ENCODE peak calls at places on chromosomes 6 and 20, in nine cellular contexts. One of them, this sample, is unnamed.

GRCh38 chr6:52233975-52234823 is 10.1 kb downstream of the IL17F start:
- DNase-seq in AG04450: peak
- DNase-seq in mesothelial cell of epicardium: no peak
- DNase-seq in cardiac muscle cell: peak
- DNase-seq in CD4-positive, alpha-beta T cell: no peak
- DNase-seq in B cell: no peak
- DNase-seq in fibroblast of the aortic adventitia: peak
- DNase-seq in HCT116: peak
- DNase-seq in left lung: no peak
- DNase-seq in this sample: peak

GRCh38 chr6:43911354-43911624 is 141.3 kb downstream of the VEGFA start:
- DNase-seq in AG04450: no peak
- DNase-seq in B cell: no peak
- DNase-seq in mesothelial cell of epicardium: no peak
- DNase-seq in left lung: no peak
- DNase-seq in CD4-positive, alpha-beta T cell: no peak
- DNase-seq in fibroblast of the aortic adventitia: no peak
- DNase-seq in HCT116: no peak
- DNase-seq in cardiac muscle cell: no peak
- DNase-seq in this sample: no peak

GRCh38 chr20:31569163-31570020 is 35.7 kb upstream of the ID1 start:
- DNase-seq in mesothelial cell of epicardium: peak
- DNase-seq in AG04450: no peak
- DNase-seq in cardiac muscle cell: peak
- DNase-seq in fibroblast of the aortic adventitia: peak
- DNase-seq in CD4-positive, alpha-beta T cell: peak
- DNase-seq in left lung: no peak
- DNase-seq in HCT116: no peak
- DNase-seq in B cell: peak
- DNase-seq in this sample: peak

GRCh38 chr20:62598761-62599194 is 43.5 kb upstream of the SLCO4A1 start:
- DNase-seq in fibroblast of the aortic adventitia: no peak
- DNase-seq in HCT116: peak
- DNase-seq in B cell: no peak
- DNase-seq in mesothelial cell of epicardium: no peak
- DNase-seq in left lung: peak
- DNase-seq in CD4-positive, alpha-beta T cell: no peak
- DNase-seq in AG04450: no peak
- DNase-seq in cardiac muscle cell: no peak
- DNase-seq in this sample: peak

GRCh38 chr20:37643400-37643799 is 50.4 kb upstream of the CTNNBL1 start:
- DNase-seq in left lung: no peak
- DNase-seq in fibroblast of the aortic adventitia: peak
- DNase-seq in cardiac muscle cell: no peak
- DNase-seq in mesothelial cell of epicardium: no peak
- DNase-seq in B cell: no peak
- DNase-seq in HCT116: no peak
- DNase-seq in AG04450: no peak
- DNase-seq in CD4-positive, alpha-beta T cell: no peak
- DNase-seq in this sample: no peak

GRCh38 chr20:37155987-37156386 is 23.1 kb upstream of the RPN2 start:
- DNase-seq in fibroblast of the aortic adventitia: no peak
- DNase-seq in B cell: no peak
- DNase-seq in HCT116: no peak
- DNase-seq in CD4-positive, alpha-beta T cell: no peak
- DNase-seq in mesothelial cell of epicardium: no peak
- DNase-seq in left lung: no peak
- DNase-seq in AG04450: no peak
- DNase-seq in cardiac muscle cell: no peak
- DNase-seq in this sample: no peak

GRCh38 chr6:54366647-54367327 is 58.5 kb downstream of the TINAG start:
- DNase-seq in left lung: no peak
- DNase-seq in B cell: no peak
- DNase-seq in AG04450: no peak
- DNase-seq in CD4-positive, alpha-beta T cell: no peak
- DNase-seq in mesothelial cell of epicardium: no peak
- DNase-seq in HCT116: peak
- DNase-seq in cardiac muscle cell: peak
- DNase-seq in fibroblast of the aortic adventitia: peak
- DNase-seq in this sample: no peak

GRCh38 chr6:15595461-15596173 is 67.2 kb downstream of the DTNBP1 start:
- DNase-seq in left lung: no peak
- DNase-seq in AG04450: no peak
- DNase-seq in cardiac muscle cell: peak
- DNase-seq in CD4-positive, alpha-beta T cell: no peak
- DNase-seq in B cell: no peak
- DNase-seq in HCT116: no peak
- DNase-seq in mesothelial cell of epicardium: no peak
- DNase-seq in fibroblast of the aortic adventitia: peak
- DNase-seq in this sample: peak

GRCh38 chr20:62426678-62427077 is 661 bp downstream of the RBBP8NL start:
- DNase-seq in fibroblast of the aortic adventitia: no peak
- DNase-seq in AG04450: no peak
- DNase-seq in left lung: no peak
- DNase-seq in mesothelial cell of epicardium: peak
- DNase-seq in CD4-positive, alpha-beta T cell: no peak
- DNase-seq in cardiac muscle cell: no peak
- DNase-seq in HCT116: no peak
- DNase-seq in B cell: no peak
- DNase-seq in this sample: no peak

GRCh38 chr20:44837949-44838348 is 27.6 kb upstream of the RIMS4 start:
- DNase-seq in left lung: no peak
- DNase-seq in CD4-positive, alpha-beta T cell: no peak
- DNase-seq in cardiac muscle cell: no peak
- DNase-seq in fibroblast of the aortic adventitia: no peak
- DNase-seq in B cell: no peak
- DNase-seq in AG04450: no peak
- DNase-seq in mesothelial cell of epicardium: no peak
- DNase-seq in HCT116: no peak
- DNase-seq in this sample: no peak

GRCh38 chr6:14059791-14060436 is 57.7 kb upstream of the CD83 start:
- DNase-seq in mesothelial cell of epicardium: no peak
- DNase-seq in AG04450: no peak
- DNase-seq in left lung: no peak
- DNase-seq in HCT116: no peak
- DNase-seq in B cell: no peak
- DNase-seq in CD4-positive, alpha-beta T cell: no peak
- DNase-seq in cardiac muscle cell: no peak
- DNase-seq in fibroblast of the aortic adventitia: no peak
- DNase-seq in this sample: peak

GRCh38 chr20:45115829-45116228 is 855 bp upstream of the WFDC5 start:
- DNase-seq in left lung: no peak
- DNase-seq in AG04450: no peak
- DNase-seq in fibroblast of the aortic adventitia: no peak
- DNase-seq in HCT116: no peak
- DNase-seq in mesothelial cell of epicardium: no peak
- DNase-seq in cardiac muscle cell: no peak
- DNase-seq in CD4-positive, alpha-beta T cell: no peak
- DNase-seq in B cell: no peak
- DNase-seq in this sample: no peak

GRCh38 chr6:46734867-46735719 is at the start of gene PLA2G7:
- DNase-seq in AG04450: no peak
- DNase-seq in mesothelial cell of epicardium: peak
- DNase-seq in CD4-positive, alpha-beta T cell: no peak
- DNase-seq in B cell: no peak
- DNase-seq in cardiac muscle cell: peak
- DNase-seq in HCT116: no peak
- DNase-seq in left lung: peak
- DNase-seq in fibroblast of the aortic adventitia: peak
- DNase-seq in this sample: peak

GRCh38 chr20:7926323-7926722 is 13.9 kb downstream of the HAO1 start:
- DNase-seq in B cell: no peak
- DNase-seq in AG04450: no peak
- DNase-seq in HCT116: no peak
- DNase-seq in cardiac muscle cell: no peak
- DNase-seq in CD4-positive, alpha-beta T cell: no peak
- DNase-seq in mesothelial cell of epicardium: no peak
- DNase-seq in fibroblast of the aortic adventitia: no peak
- DNase-seq in left lung: no peak
- DNase-seq in this sample: no peak

GRCh38 chr20:51586005-51586440 is 43.5 kb upstream of the NFATC2 start:
- DNase-seq in left lung: no peak
- DNase-seq in cardiac muscle cell: peak
- DNase-seq in B cell: no peak
- DNase-seq in AG04450: no peak
- DNase-seq in fibroblast of the aortic adventitia: peak
- DNase-seq in mesothelial cell of epicardium: no peak
- DNase-seq in CD4-positive, alpha-beta T cell: no peak
- DNase-seq in HCT116: peak
- DNase-seq in this sample: peak

GRCh38 chr6:19587238-19587942 is 249.8 kb upstream of the ID4 start:
- DNase-seq in CD4-positive, alpha-beta T cell: no peak
- DNase-seq in mesothelial cell of epicardium: no peak
- DNase-seq in B cell: no peak
- DNase-seq in AG04450: no peak
- DNase-seq in cardiac muscle cell: no peak
- DNase-seq in left lung: no peak
- DNase-seq in HCT116: no peak
- DNase-seq in fibroblast of the aortic adventitia: no peak
- DNase-seq in this sample: no peak

GRCh38 chr6:55643868-55644267 is 64.9 kb upstream of the HMGCLL1 start:
- DNase-seq in mesothelial cell of epicardium: no peak
- DNase-seq in fibroblast of the aortic adventitia: peak
- DNase-seq in HCT116: no peak
- DNase-seq in CD4-positive, alpha-beta T cell: no peak
- DNase-seq in cardiac muscle cell: peak
- DNase-seq in AG04450: no peak
- DNase-seq in B cell: no peak
- DNase-seq in left lung: no peak
- DNase-seq in this sample: no peak

GRCh38 chr6:11002176-11002575 is 41.9 kb downstream of the ELOVL2 start:
- DNase-seq in cardiac muscle cell: no peak
- DNase-seq in B cell: no peak
- DNase-seq in mesothelial cell of epicardium: no peak
- DNase-seq in CD4-positive, alpha-beta T cell: no peak
- DNase-seq in AG04450: no peak
- DNase-seq in left lung: no peak
- DNase-seq in HCT116: no peak
- DNase-seq in fibroblast of the aortic adventitia: no peak
- DNase-seq in this sample: no peak

GRCh38 chr20:42795399-42795798 is 394.3 kb downstream of the PTPRT start:
- DNase-seq in cardiac muscle cell: no peak
- DNase-seq in mesothelial cell of epicardium: no peak
- DNase-seq in left lung: peak
- DNase-seq in AG04450: no peak
- DNase-seq in CD4-positive, alpha-beta T cell: no peak
- DNase-seq in fibroblast of the aortic adventitia: no peak
- DNase-seq in B cell: no peak
- DNase-seq in HCT116: no peak
- DNase-seq in this sample: no peak

GRCh38 chr6:24951831-24952299 is 16.1 kb upstream of the RIPOR2 start:
- DNase-seq in fibroblast of the aortic adventitia: no peak
- DNase-seq in CD4-positive, alpha-beta T cell: peak
- DNase-seq in AG04450: no peak
- DNase-seq in cardiac muscle cell: no peak
- DNase-seq in B cell: no peak
- DNase-seq in left lung: no peak
- DNase-seq in mesothelial cell of epicardium: no peak
- DNase-seq in HCT116: no peak
- DNase-seq in this sample: no peak

GRCh38 chr6:88866856-88867255 is 96.6 kb downstream of the RNGTT start:
- DNase-seq in left lung: no peak
- DNase-seq in fibroblast of the aortic adventitia: peak
- DNase-seq in CD4-positive, alpha-beta T cell: no peak
- DNase-seq in HCT116: no peak
- DNase-seq in cardiac muscle cell: no peak
- DNase-seq in B cell: no peak
- DNase-seq in mesothelial cell of epicardium: no peak
- DNase-seq in AG04450: no peak
- DNase-seq in this sample: no peak

GRCh38 chr6:157823001-157823522 is at the start of gene SNX9:
- DNase-seq in fibroblast of the aortic adventitia: peak
- DNase-seq in left lung: peak
- DNase-seq in cardiac muscle cell: peak
- DNase-seq in mesothelial cell of epicardium: peak
- DNase-seq in AG04450: no peak
- DNase-seq in HCT116: peak
- DNase-seq in B cell: peak
- DNase-seq in CD4-positive, alpha-beta T cell: peak
- DNase-seq in this sample: peak
- TF ChIP-seq CTCF in fibroblast of the aortic adventitia: no peak
- TF ChIP-seq CTCF in left lung: no peak
- TF ChIP-seq CTCF in cardiac muscle cell: no peak
- TF ChIP-seq CTCF in mesothelial cell of epicardium: no peak
- TF ChIP-seq CTCF in AG04450: no peak
- TF ChIP-seq CTCF in HCT116: no peak
- TF ChIP-seq CTCF in B cell: no peak
- TF ChIP-seq CTCF in CD4-positive, alpha-beta T cell: no peak
- TF ChIP-seq CTCF in this sample: no peak

GRCh38 chr6:63525186-63525878 is 46.9 kb upstream of the LOC128125822 start:
- DNase-seq in CD4-positive, alpha-beta T cell: no peak
- DNase-seq in B cell: no peak
- DNase-seq in HCT116: peak
- DNase-seq in AG04450: no peak
- DNase-seq in fibroblast of the aortic adventitia: no peak
- DNase-seq in cardiac muscle cell: no peak
- DNase-seq in mesothelial cell of epicardium: no peak
- DNase-seq in left lung: no peak
- DNase-seq in this sample: no peak
- TF ChIP-seq CTCF in CD4-positive, alpha-beta T cell: no peak
- TF ChIP-seq CTCF in B cell: no peak
- TF ChIP-seq CTCF in HCT116: no peak
- TF ChIP-seq CTCF in AG04450: no peak
- TF ChIP-seq CTCF in fibroblast of the aortic adventitia: no peak
- TF ChIP-seq CTCF in cardiac muscle cell: no peak
- TF ChIP-seq CTCF in mesothelial cell of epicardium: no peak
- TF ChIP-seq CTCF in left lung: no peak
- TF ChIP-seq CTCF in this sample: no peak

DNA sequence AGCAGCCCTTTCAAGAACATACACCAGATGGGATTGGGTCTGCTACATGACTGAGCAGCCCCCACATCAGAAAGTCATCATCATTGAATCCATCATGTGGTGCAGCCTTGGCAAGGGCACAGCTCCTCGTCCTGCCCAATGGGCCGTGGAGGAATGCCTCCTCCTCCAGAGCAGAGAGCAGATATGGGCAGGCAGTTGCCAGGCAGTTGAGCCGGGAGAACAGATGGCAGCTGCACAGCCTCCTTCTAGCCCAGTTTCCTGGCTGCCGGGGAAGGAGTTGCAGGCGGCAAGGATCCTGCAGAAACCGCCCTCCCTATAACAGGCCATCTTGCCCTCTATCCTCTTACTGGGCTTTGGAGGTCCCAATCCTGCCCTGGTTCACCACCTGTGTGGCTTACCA is 11.9 kb upstream of the ZFAND3 start:
- DNase-seq in left lung: peak
- DNase-seq in mesothelial cell of epicardium: no peak
- DNase-seq in cardiac muscle cell: no peak
- DNase-seq in CD4-positive, alpha-beta T cell: no peak
- DNase-seq in HCT116: no peak
- DNase-seq in AG04450: no peak
- DNase-seq in fibroblast of the aortic adventitia: no peak
- DNase-seq in B cell: no peak
- DNase-seq in this sample: no peak
- TF ChIP-seq CTCF in left lung: no peak
- TF ChIP-seq CTCF in mesothelial cell of epicardium: no peak
- TF ChIP-seq CTCF in cardiac muscle cell: no peak
- TF ChIP-seq CTCF in CD4-positive, alpha-beta T cell: no peak
- TF ChIP-seq CTCF in HCT116: no peak
- TF ChIP-seq CTCF in AG04450: peak
- TF ChIP-seq CTCF in fibroblast of the aortic adventitia: peak
- TF ChIP-seq CTCF in B cell: no peak
- TF ChIP-seq CTCF in this sample: no peak

GRCh38 chr6:62746161-62746560 is 460.1 kb upstream of the KHDRBS2 start:
- DNase-seq in AG04450: no peak
- DNase-seq in B cell: no peak
- DNase-seq in fibroblast of the aortic adventitia: no peak
- DNase-seq in cardiac muscle cell: no peak
- DNase-seq in HCT116: no peak
- DNase-seq in mesothelial cell of epicardium: no peak
- DNase-seq in CD4-positive, alpha-beta T cell: no peak
- DNase-seq in left lung: no peak
- DNase-seq in this sample: no peak

GRCh38 chr6:62746968-62747367 is 460.9 kb upstream of the KHDRBS2 start:
- DNase-seq in CD4-positive, alpha-beta T cell: no peak
- DNase-seq in cardiac muscle cell: no peak
- DNase-seq in left lung: no peak
- DNase-seq in B cell: no peak
- DNase-seq in fibroblast of the aortic adventitia: no peak
- DNase-seq in mesothelial cell of epicardium: no peak
- DNase-seq in HCT116: no peak
- DNase-seq in AG04450: no peak
- DNase-seq in this sample: no peak
- TF ChIP-seq CTCF in CD4-positive, alpha-beta T cell: no peak
- TF ChIP-seq CTCF in cardiac muscle cell: no peak
- TF ChIP-seq CTCF in left lung: no peak
- TF ChIP-seq CTCF in B cell: no peak
- TF ChIP-seq CTCF in fibroblast of the aortic adventitia: no peak
- TF ChIP-seq CTCF in mesothelial cell of epicardium: no peak
- TF ChIP-seq CTCF in HCT116: no peak
- TF ChIP-seq CTCF in AG04450: no peak
- TF ChIP-seq CTCF in this sample: no peak